ENCODE peak calls at places on chromosomes 7 and 10, in ten cellular contexts. X is CD4-positive, alpha-beta T cell; O is AG09319; Z is mesothelial cell of epicardium; H is neural progenitor cell; G is tibial artery; E is NB4; M is left lung; I is IMR-90; Y is AG04450. R is an unnamed sample.

GRCh38 chr10:60943372-60944158 is 420 bp downstream of the RHOBTB1 start:
- DNase-seq in X (no peak), Y (no peak), G (peak; percentile 65), Z (peak; percentile 37), M (peak; percentile 90), H (peak; percentile 75), I (peak; percentile 40), O (no peak), E (no peak), R (peak; percentile 47)

GRCh38 chr7:26667514-26668133 is 196.8 kb downstream of the SKAP2 start:
- DNase-seq in I (peak; percentile 90), G (peak; percentile 59), M (no peak), E (peak; percentile 96), O (peak; percentile 64), H (peak; percentile 95), Z (peak; percentile 43), Y (peak; percentile 56), X (peak; percentile 45), R (peak; percentile 96)

GRCh38 chr7:142788303-142789286 is 17.8 kb downstream of the PRSS2 start:
- DNase-seq in H (no peak), O (no peak), Y (no peak), Z (no peak), E (no peak), X (no peak), G (no peak), M (no peak), I (no peak), R (no peak)

GRCh38 chr10:130660266-130660665 is 524.1 kb downstream of the GLRX3 start:
- DNase-seq in H (no peak), G (no peak), O (no peak), Z (no peak), Y (no peak), I (no peak), X (no peak), M (no peak), E (no peak), R (no peak)

GRCh38 chr7:98559958-98560357 is 57.1 kb upstream of the NPTX2 start:
- DNase-seq in Y (no peak), O (no peak), X (no peak), Z (no peak), G (no peak), M (no peak), E (peak; percentile 63), H (peak; percentile 42), I (no peak), R (no peak)

GRCh38 chr10:47192273-47192672 is 107.7 kb upstream of the GDF10 start:
- DNase-seq in Z (no peak), Y (no peak), H (no peak), M (no peak), G (no peak), O (no peak), I (no peak), X (no peak), E (no peak), R (no peak)

GRCh38 chr10:29949411-29950011 is 109.9 kb downstream of the JCAD start:
- DNase-seq in G (no peak), Z (no peak), M (no peak), I (peak; percentile 98), X (no peak), H (no peak), Y (peak; percentile 93), E (no peak), O (peak; percentile 93), R (peak; percentile 96)

GRCh38 chr10:4285121-4285520 is 500.1 kb upstream of the KLF6 start:
- DNase-seq in Z (no peak), G (no peak), I (peak; percentile 32), Y (no peak), H (no peak), O (no peak), M (no peak), X (no peak), E (no peak), R (no peak)

GRCh38 chr10:113515521-113516045 is 37.3 kb upstream of the HABP2 start:
- DNase-seq in I (no peak), Y (no peak), M (no peak), G (no peak), O (peak; percentile 78), Z (no peak), X (no peak), H (no peak), E (no peak), R (no peak)

GRCh38 chr7:6271694-6272371 is 591 bp downstream of the CYTH3 start:
- DNase-seq in X (no peak), M (peak; percentile 85), H (no peak), I (no peak), O (no peak), G (no peak), Z (no peak), Y (no peak), E (peak; percentile 65), R (no peak)

GRCh38 chr10:88565072-88565471 is 18.0 kb downstream of the RNLS start:
- DNase-seq in E (peak; percentile 58), Z (no peak), X (no peak), G (no peak), M (no peak), Y (no peak), O (no peak), H (no peak), I (peak; percentile 61), R (peak; percentile 35)

GRCh38 chr10:78514459-78514858 is 480.8 kb downstream of the RPS24 start:
- DNase-seq in X (no peak), Z (no peak), E (no peak), H (no peak), O (no peak), I (no peak), G (no peak), Y (no peak), M (no peak), R (no peak)

GRCh38 chr10:42754155-42755027 is 28.2 kb upstream of the BMS1 start:
- DNase-seq in E (peak; percentile 47), M (peak; percentile 83), Y (no peak), Z (no peak), O (no peak), X (peak; percentile 10), G (no peak), H (peak; percentile 59), I (no peak), R (no peak)

GRCh38 chr10:15384154-15384553 is 13.1 kb upstream of the FAM171A1 start:
- DNase-seq in Y (no peak), E (no peak), Z (no peak), H (no peak), X (no peak), M (no peak), G (no peak), O (no peak), I (no peak), R (peak; percentile 71)

DNA sequence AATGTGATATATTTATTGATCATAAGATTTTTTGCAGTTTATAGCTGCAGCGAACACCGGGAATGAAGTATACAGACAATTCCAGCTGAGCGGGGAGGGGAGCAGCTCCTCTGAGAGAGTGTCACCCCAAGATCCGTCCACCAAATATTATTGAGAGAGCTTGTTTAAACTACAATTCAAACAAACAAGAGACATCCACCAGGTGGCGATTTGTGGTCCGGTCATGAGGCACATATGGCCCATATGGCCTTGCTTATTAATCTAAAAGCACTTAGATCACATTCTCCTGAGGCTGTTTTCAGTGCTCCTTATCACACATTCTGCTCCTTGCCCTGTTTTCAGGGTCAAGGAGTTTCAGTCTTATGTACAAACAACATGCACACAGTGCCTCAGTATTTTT is 83.1 kb downstream of the THSD7A start:
- DNase-seq in M (no peak), H (no peak), Y (no peak), E (peak; percentile 44), Z (no peak), O (no peak), I (no peak), X (no peak), G (no peak), R (no peak)
- TF ChIP-seq CTCF in M (no peak), H (peak; percentile 19), Y (no peak), E (peak; percentile 20), Z (no peak), O (no peak), I (no peak), X (no peak), G (no peak), R (no peak)

GRCh38 chr7:128020161-128020560 is 11.1 kb downstream of the LRRC4 start:
- DNase-seq in X (no peak), M (no peak), H (peak; percentile 43), Y (no peak), I (no peak), E (peak; percentile 69), G (no peak), Z (no peak), O (no peak), R (no peak)
- TF ChIP-seq CTCF in X (no peak), M (no peak), H (peak; percentile 56), Y (peak; percentile 36), I (peak; percentile 45), E (peak; percentile 89), G (no peak), Z (peak; percentile 64), O (no peak), R (peak; percentile 27)

DNA sequence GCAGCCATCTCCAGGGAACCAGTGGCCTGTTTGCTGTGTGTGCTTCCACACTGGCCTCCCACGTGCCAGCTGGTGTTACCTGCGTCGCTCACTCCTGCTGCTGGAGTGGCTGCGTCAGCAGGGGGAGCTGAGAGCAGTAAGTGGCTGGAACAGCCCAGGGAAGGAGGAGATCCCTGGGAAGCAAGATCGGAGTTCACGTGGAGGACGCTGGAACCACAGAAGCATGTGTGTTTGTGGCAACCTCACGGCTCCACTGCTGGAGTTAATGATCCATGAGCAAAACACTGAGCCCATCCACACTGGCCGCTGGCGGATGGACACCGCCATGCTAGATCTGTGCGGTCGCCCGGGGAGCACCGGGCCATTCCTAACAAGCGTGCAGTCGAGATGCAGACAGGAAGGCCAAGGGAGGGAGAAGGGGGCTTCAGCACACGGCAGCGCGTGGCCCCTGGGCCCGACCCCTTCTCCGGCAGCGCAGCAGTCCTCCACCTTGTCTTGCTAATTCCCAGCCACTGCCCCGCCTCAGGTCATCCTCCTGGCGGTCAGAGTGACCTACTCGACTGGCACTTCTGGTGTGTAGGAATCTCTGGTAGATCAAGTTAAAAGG is 68.5 kb upstream of the EEPD1 start:
- DNase-seq in M (no peak), Z (no peak), Y (no peak), H (peak; percentile 68), O (peak; percentile 2), I (peak; percentile 41), G (no peak), X (no peak), E (peak; percentile 19), R (peak; percentile 45)
- TF ChIP-seq CTCF in M (no peak), Z (no peak), Y (peak; percentile 50), H (peak; percentile 54), O (peak; percentile 28), I (peak; percentile 33), G (peak; percentile 14), X (no peak), E (no peak), R (peak; percentile 18)

DNA sequence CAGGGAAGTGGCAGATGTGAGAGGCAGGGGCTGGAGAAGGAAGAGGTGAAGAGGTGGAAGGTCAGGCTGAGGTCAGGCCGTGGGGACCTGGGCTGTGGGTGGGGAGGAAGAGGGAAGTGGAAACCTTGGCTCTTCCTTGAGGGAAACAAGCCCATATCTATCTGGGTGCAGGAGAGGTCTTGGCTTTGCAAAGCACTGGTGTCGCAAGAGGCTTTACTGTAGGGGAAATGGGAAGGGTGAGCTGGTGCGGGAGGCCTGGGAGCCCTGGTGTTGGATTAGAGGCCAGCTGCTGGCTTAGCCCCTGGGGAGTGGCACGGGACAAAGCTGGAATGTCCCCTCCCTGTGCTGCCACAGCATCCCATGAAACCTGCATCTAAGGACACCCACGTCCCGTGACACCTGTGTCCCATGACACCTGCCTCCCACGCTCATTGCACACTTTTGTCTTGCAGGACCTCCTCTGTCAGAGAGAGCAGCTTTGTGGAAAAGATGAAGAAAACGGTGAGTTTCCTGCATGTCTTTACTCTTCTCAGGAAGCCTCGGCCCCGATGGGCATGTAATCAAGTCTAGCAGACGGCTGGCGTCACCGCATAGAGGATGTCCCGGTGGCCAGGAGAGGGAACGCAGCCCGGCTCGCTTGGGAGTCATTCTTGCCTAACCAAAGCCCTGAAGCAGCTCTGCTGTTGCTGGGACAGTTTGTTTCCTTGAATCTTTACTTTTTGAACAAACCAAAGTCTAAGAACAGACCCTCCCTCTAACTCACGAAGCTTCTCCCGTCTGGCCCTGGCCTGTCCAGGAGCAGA is 22.2 kb downstream of the TMEM120A start:
- DNase-seq in E (peak; percentile 86), Y (no peak), M (no peak), Z (no peak), H (peak; percentile 51), O (no peak), G (peak; percentile 65), X (no peak), I (no peak), R (no peak)
- TF ChIP-seq CTCF in E (peak; percentile 29), Y (peak; percentile 17), M (peak; percentile 38), Z (no peak), H (peak; percentile 37), O (no peak), G (no peak), X (no peak), I (no peak), R (no peak)